ENCODE peak calls at places on chromosomes 12 and 14, in six cellular contexts. One of them, this sample, is unnamed.

GRCh38 chr12:94318178-94318577 is 141.5 kb downstream of the CEP83 start:
- DNase-seq in neural progenitor cell: no peak
- DNase-seq in upper lobe of right lung: no peak
- DNase-seq in DND-41: no peak
- DNase-seq in testis: no peak
- DNase-seq in H7: no peak
- DNase-seq in this sample: no peak

GRCh38 chr14:57871487-57872080 is 5.7 kb upstream of the SLC35F4 start:
- DNase-seq in neural progenitor cell: peak; percentile 75
- DNase-seq in upper lobe of right lung: no peak
- DNase-seq in DND-41: peak; percentile 24
- DNase-seq in testis: peak; percentile 43
- DNase-seq in H7: peak; percentile 44
- DNase-seq in this sample: no peak

GRCh38 chr12:2615665-2616387 is 178.9 kb upstream of the FKBP4 start:
- DNase-seq in neural progenitor cell: peak; percentile 21
- DNase-seq in upper lobe of right lung: no peak
- DNase-seq in DND-41: no peak
- DNase-seq in testis: peak; percentile 35
- DNase-seq in H7: peak; percentile 69
- DNase-seq in this sample: no peak

GRCh38 chr14:95496690-95497241 is 19.7 kb downstream of the SYNE3 start:
- DNase-seq in neural progenitor cell: no peak
- DNase-seq in upper lobe of right lung: no peak
- DNase-seq in DND-41: no peak
- DNase-seq in testis: no peak
- DNase-seq in H7: no peak
- DNase-seq in this sample: no peak

GRCh38 chr12:46027172-46027571 is 36.8 kb upstream of the SCAF11 start:
- DNase-seq in neural progenitor cell: no peak
- DNase-seq in upper lobe of right lung: no peak
- DNase-seq in DND-41: no peak
- DNase-seq in testis: no peak
- DNase-seq in H7: no peak
- DNase-seq in this sample: no peak

GRCh38 chr12:19201653-19202052 is 72.1 kb downstream of the PLEKHA5 start:
- DNase-seq in neural progenitor cell: no peak
- DNase-seq in upper lobe of right lung: no peak
- DNase-seq in DND-41: no peak
- DNase-seq in testis: no peak
- DNase-seq in H7: no peak
- DNase-seq in this sample: no peak

GRCh38 chr12:77256924-77257323 is 191.6 kb upstream of the E2F7 start:
- DNase-seq in neural progenitor cell: no peak
- DNase-seq in upper lobe of right lung: no peak
- DNase-seq in DND-41: no peak
- DNase-seq in testis: no peak
- DNase-seq in H7: no peak
- DNase-seq in this sample: no peak

GRCh38 chr12:89236748-89237428 is 115.4 kb downstream of the DUSP6 start:
- DNase-seq in neural progenitor cell: no peak
- DNase-seq in upper lobe of right lung: no peak
- DNase-seq in DND-41: no peak
- DNase-seq in testis: no peak
- DNase-seq in H7: no peak
- DNase-seq in this sample: no peak

GRCh38 chr14:63867926-63868921 is 15.4 kb downstream of the SYNE2 start:
- DNase-seq in neural progenitor cell: no peak
- DNase-seq in upper lobe of right lung: no peak
- DNase-seq in DND-41: peak; percentile 44
- DNase-seq in testis: no peak
- DNase-seq in H7: no peak
- DNase-seq in this sample: peak; percentile 26

GRCh38 chr14:31084385-31084784 is 58.2 kb upstream of the STRN3 start:
- DNase-seq in neural progenitor cell: peak; percentile 29
- DNase-seq in upper lobe of right lung: no peak
- DNase-seq in DND-41: no peak
- DNase-seq in testis: no peak
- DNase-seq in H7: peak; percentile 48
- DNase-seq in this sample: no peak

GRCh38 chr12:2743478-2743877 is 51.3 kb upstream of the FKBP4 start:
- DNase-seq in neural progenitor cell: no peak
- DNase-seq in upper lobe of right lung: no peak
- DNase-seq in DND-41: no peak
- DNase-seq in testis: no peak
- DNase-seq in H7: no peak
- DNase-seq in this sample: no peak

GRCh38 chr12:52119398-52120254 is 40.1 kb downstream of the SMIM41 start:
- DNase-seq in neural progenitor cell: peak; percentile 93
- DNase-seq in upper lobe of right lung: no peak
- DNase-seq in DND-41: peak; percentile 36
- DNase-seq in testis: peak; percentile 71
- DNase-seq in H7: peak; percentile 95
- DNase-seq in this sample: no peak

GRCh38 chr12:123232472-123232806 is 502 bp downstream of the MPHOSPH9 start:
- DNase-seq in neural progenitor cell: no peak
- DNase-seq in upper lobe of right lung: no peak
- DNase-seq in DND-41: no peak
- DNase-seq in testis: no peak
- DNase-seq in H7: no peak
- DNase-seq in this sample: no peak

GRCh38 chr12:57579011-57579410 is 12.0 kb upstream of the PIP4K2C start:
- DNase-seq in neural progenitor cell: no peak
- DNase-seq in upper lobe of right lung: no peak
- DNase-seq in DND-41: no peak
- DNase-seq in testis: no peak
- DNase-seq in H7: no peak
- DNase-seq in this sample: no peak

GRCh38 chr12:57576613-57577160 is 14.3 kb upstream of the PIP4K2C start:
- DNase-seq in neural progenitor cell: no peak
- DNase-seq in upper lobe of right lung: no peak
- DNase-seq in DND-41: no peak
- DNase-seq in testis: no peak
- DNase-seq in H7: no peak
- DNase-seq in this sample: no peak

GRCh38 chr12:57575771-57576612 is 15.0 kb upstream of the PIP4K2C start:
- DNase-seq in neural progenitor cell: no peak
- DNase-seq in upper lobe of right lung: no peak
- DNase-seq in DND-41: no peak
- DNase-seq in testis: no peak
- DNase-seq in H7: no peak
- DNase-seq in this sample: no peak

GRCh38 chr12:57579677-57580465 is 11.1 kb upstream of the PIP4K2C start:
- DNase-seq in neural progenitor cell: no peak
- DNase-seq in upper lobe of right lung: no peak
- DNase-seq in DND-41: no peak
- DNase-seq in testis: no peak
- DNase-seq in H7: no peak
- DNase-seq in this sample: no peak

GRCh38 chr12:57577981-57578758 is 12.8 kb upstream of the PIP4K2C start:
- DNase-seq in neural progenitor cell: no peak
- DNase-seq in upper lobe of right lung: no peak
- DNase-seq in DND-41: no peak
- DNase-seq in testis: no peak
- DNase-seq in H7: no peak
- DNase-seq in this sample: no peak
- H3K36me3 ChIP-seq in neural progenitor cell: no peaks in the 10 kb centered on the region
- H3K36me3 ChIP-seq in upper lobe of right lung: no peaks in the 10 kb centered on the region
- H3K36me3 ChIP-seq in DND-41: no peaks in the 10 kb centered on the region
- H3K36me3 ChIP-seq in testis: no peaks in the 10 kb centered on the region
- H3K36me3 ChIP-seq in H7: peaks cover 21% of the 10 kb centered on the region
- H3K36me3 ChIP-seq in this sample: no peaks in the 10 kb centered on the region

DNA sequence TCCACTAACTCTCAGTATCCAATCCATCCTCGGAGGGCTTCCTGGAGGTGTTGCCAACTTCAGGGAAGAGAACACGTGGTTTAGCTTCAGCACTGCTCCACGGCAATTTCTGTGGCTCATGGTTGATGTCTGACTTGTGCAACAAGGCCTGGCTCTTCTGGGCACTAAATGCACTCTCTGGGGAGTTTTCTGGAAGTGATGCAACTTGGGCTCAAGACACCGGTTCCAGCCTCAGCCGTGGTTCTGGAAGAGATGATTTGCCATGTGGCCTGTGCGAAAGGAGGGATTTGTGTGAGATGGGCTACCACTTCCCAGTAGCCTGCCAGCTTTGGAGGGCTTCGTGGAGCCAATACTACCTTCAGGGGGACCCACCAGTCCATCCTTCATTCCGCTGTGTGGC is 118.6 kb upstream of the RTL1 start:
- DNase-seq in neural progenitor cell: no peak
- DNase-seq in upper lobe of right lung: peak; percentile 18
- DNase-seq in DND-41: no peak
- DNase-seq in testis: no peak
- DNase-seq in H7: no peak
- DNase-seq in this sample: no peak
- H3K36me3 ChIP-seq in neural progenitor cell: no peaks in the 10 kb centered on the region
- H3K36me3 ChIP-seq in upper lobe of right lung: no peaks in the 10 kb centered on the region
- H3K36me3 ChIP-seq in DND-41: no peaks in the 10 kb centered on the region
- H3K36me3 ChIP-seq in testis: no peaks in the 10 kb centered on the region
- H3K36me3 ChIP-seq in H7: no peaks in the 10 kb centered on the region
- H3K36me3 ChIP-seq in this sample: no peaks in the 10 kb centered on the region

GRCh38 chr12:56723889-56724659 is 1.0 kb downstream of the NACA start:
- DNase-seq in neural progenitor cell: peak; percentile 39
- DNase-seq in upper lobe of right lung: peak; percentile 51
- DNase-seq in DND-41: peak; percentile 25
- DNase-seq in testis: peak; percentile 85
- DNase-seq in H7: peak; percentile 25
- DNase-seq in this sample: peak; percentile 16
- H3K36me3 ChIP-seq in neural progenitor cell: no peaks in the 10 kb centered on the region
- H3K36me3 ChIP-seq in upper lobe of right lung: peaks cover 27% of the 10 kb centered on the region
- H3K36me3 ChIP-seq in DND-41: peaks cover 62% of the 10 kb centered on the region
- H3K36me3 ChIP-seq in testis: no peaks in the 10 kb centered on the region
- H3K36me3 ChIP-seq in H7: peaks cover 27% of the 10 kb centered on the region
- H3K36me3 ChIP-seq in this sample: peaks cover 3% of the 10 kb centered on the region

GRCh38 chr14:81459421-81459820 is 59.3 kb upstream of the STON2 start:
- DNase-seq in neural progenitor cell: no peak
- DNase-seq in upper lobe of right lung: no peak
- DNase-seq in DND-41: no peak
- DNase-seq in testis: no peak
- DNase-seq in H7: no peak
- DNase-seq in this sample: no peak
- H3K36me3 ChIP-seq in neural progenitor cell: no peaks in the 10 kb centered on the region
- H3K36me3 ChIP-seq in upper lobe of right lung: no peaks in the 10 kb centered on the region
- H3K36me3 ChIP-seq in DND-41: no peaks in the 10 kb centered on the region
- H3K36me3 ChIP-seq in testis: no peaks in the 10 kb centered on the region
- H3K36me3 ChIP-seq in H7: no peaks in the 10 kb centered on the region
- H3K36me3 ChIP-seq in this sample: no peaks in the 10 kb centered on the region

This sample was measured in naive thymus-derived CD4-positive, alpha-beta T cell.